ENCODE peak calls at places on chromosome 3, in nine cellular contexts. One of them, this sample, is unnamed.

GRCh38 chr3:47313341-47314055 is 30.8 kb downstream of the KLHL18 start:
- DNase-seq in LoVo: no peak
- DNase-seq in KG1: no peak
- DNase-seq in NCI-H460: no peak
- DNase-seq in hypothalamus: no peak
- DNase-seq in T-cell: no peak
- DNase-seq in CD4-positive, alpha-beta T cell: no peak
- DNase-seq in pons: no peak
- DNase-seq in HFF-Myc: no peak
- DNase-seq in this sample: no peak

GRCh38 chr3:11288786-11289637 is 16.8 kb downstream of the ATG7 start:
- DNase-seq in CD4-positive, alpha-beta T cell: no peak
- DNase-seq in hypothalamus: no peak
- DNase-seq in T-cell: peak
- DNase-seq in NCI-H460: peak
- DNase-seq in pons: peak
- DNase-seq in KG1: peak
- DNase-seq in LoVo: no peak
- DNase-seq in HFF-Myc: peak
- DNase-seq in this sample: no peak

GRCh38 chr3:120182613-120183524 is 88.6 kb upstream of the GSK3B start:
- DNase-seq in T-cell: no peak
- DNase-seq in NCI-H460: no peak
- DNase-seq in KG1: no peak
- DNase-seq in hypothalamus: no peak
- DNase-seq in LoVo: peak
- DNase-seq in HFF-Myc: no peak
- DNase-seq in pons: no peak
- DNase-seq in CD4-positive, alpha-beta T cell: no peak
- DNase-seq in this sample: peak

GRCh38 chr3:85837402-85837801 is 878.6 kb downstream of the CADM2 start:
- DNase-seq in NCI-H460: no peak
- DNase-seq in HFF-Myc: no peak
- DNase-seq in T-cell: no peak
- DNase-seq in pons: no peak
- DNase-seq in KG1: no peak
- DNase-seq in hypothalamus: no peak
- DNase-seq in CD4-positive, alpha-beta T cell: no peak
- DNase-seq in LoVo: no peak
- DNase-seq in this sample: no peak

GRCh38 chr3:117853923-117854322 is 1144.3 kb downstream of the TUSC7 start:
- DNase-seq in T-cell: no peak
- DNase-seq in KG1: no peak
- DNase-seq in pons: no peak
- DNase-seq in hypothalamus: no peak
- DNase-seq in NCI-H460: peak
- DNase-seq in CD4-positive, alpha-beta T cell: no peak
- DNase-seq in LoVo: no peak
- DNase-seq in HFF-Myc: peak
- DNase-seq in this sample: peak

GRCh38 chr3:8739757-8740508 is 6.3 kb downstream of the CAV3 start:
- DNase-seq in NCI-H460: no peak
- DNase-seq in pons: no peak
- DNase-seq in T-cell: no peak
- DNase-seq in HFF-Myc: peak
- DNase-seq in KG1: no peak
- DNase-seq in LoVo: peak
- DNase-seq in hypothalamus: no peak
- DNase-seq in CD4-positive, alpha-beta T cell: no peak
- DNase-seq in this sample: no peak

GRCh38 chr3:196611761-196612483 is 27.6 kb upstream of the NRROS start:
- DNase-seq in T-cell: no peak
- DNase-seq in NCI-H460: no peak
- DNase-seq in pons: no peak
- DNase-seq in KG1: peak
- DNase-seq in CD4-positive, alpha-beta T cell: no peak
- DNase-seq in LoVo: no peak
- DNase-seq in hypothalamus: no peak
- DNase-seq in HFF-Myc: no peak
- DNase-seq in this sample: no peak

GRCh38 chr3:155184027-155184426 is 103.9 kb downstream of the MME start:
- DNase-seq in KG1: no peak
- DNase-seq in LoVo: no peak
- DNase-seq in pons: no peak
- DNase-seq in hypothalamus: no peak
- DNase-seq in T-cell: no peak
- DNase-seq in CD4-positive, alpha-beta T cell: no peak
- DNase-seq in NCI-H460: no peak
- DNase-seq in HFF-Myc: no peak
- DNase-seq in this sample: no peak

GRCh38 chr3:124859025-124859424 is 28.1 kb downstream of the ITGB5 start:
- DNase-seq in hypothalamus: no peak
- DNase-seq in LoVo: no peak
- DNase-seq in HFF-Myc: no peak
- DNase-seq in KG1: no peak
- DNase-seq in CD4-positive, alpha-beta T cell: no peak
- DNase-seq in T-cell: no peak
- DNase-seq in NCI-H460: no peak
- DNase-seq in pons: no peak
- DNase-seq in this sample: no peak

GRCh38 chr3:128878556-128879124 is 780 bp upstream of the ACAD9 start:
- DNase-seq in LoVo: peak
- DNase-seq in NCI-H460: no peak
- DNase-seq in hypothalamus: no peak
- DNase-seq in CD4-positive, alpha-beta T cell: no peak
- DNase-seq in pons: no peak
- DNase-seq in T-cell: peak
- DNase-seq in KG1: peak
- DNase-seq in HFF-Myc: no peak
- DNase-seq in this sample: no peak

GRCh38 chr3:159273608-159274007 is 471.8 kb downstream of the MFSD1 start:
- DNase-seq in NCI-H460: peak
- DNase-seq in pons: no peak
- DNase-seq in LoVo: peak
- DNase-seq in CD4-positive, alpha-beta T cell: no peak
- DNase-seq in hypothalamus: no peak
- DNase-seq in HFF-Myc: peak
- DNase-seq in T-cell: no peak
- DNase-seq in KG1: peak
- DNase-seq in this sample: no peak

GRCh38 chr3:133937756-133938601 is 42.3 kb upstream of the RAB6B start:
- DNase-seq in CD4-positive, alpha-beta T cell: no peak
- DNase-seq in KG1: no peak
- DNase-seq in LoVo: no peak
- DNase-seq in pons: no peak
- DNase-seq in HFF-Myc: peak
- DNase-seq in hypothalamus: no peak
- DNase-seq in NCI-H460: no peak
- DNase-seq in T-cell: no peak
- DNase-seq in this sample: no peak

GRCh38 chr3:146404451-146404850 is 64.9 kb downstream of the PLSCR2 start:
- DNase-seq in NCI-H460: no peak
- DNase-seq in LoVo: no peak
- DNase-seq in KG1: no peak
- DNase-seq in CD4-positive, alpha-beta T cell: no peak
- DNase-seq in hypothalamus: no peak
- DNase-seq in pons: no peak
- DNase-seq in T-cell: no peak
- DNase-seq in HFF-Myc: no peak
- DNase-seq in this sample: no peak

GRCh38 chr3:60746690-60747416 is 504.4 kb downstream of the FHIT start:
- DNase-seq in hypothalamus: no peak
- DNase-seq in NCI-H460: no peak
- DNase-seq in LoVo: no peak
- DNase-seq in KG1: no peak
- DNase-seq in CD4-positive, alpha-beta T cell: no peak
- DNase-seq in T-cell: no peak
- DNase-seq in pons: no peak
- DNase-seq in HFF-Myc: no peak
- DNase-seq in this sample: no peak

GRCh38 chr3:97658670-97659285 is 105.8 kb upstream of the ARL6 start:
- DNase-seq in T-cell: no peak
- DNase-seq in hypothalamus: no peak
- DNase-seq in pons: peak
- DNase-seq in CD4-positive, alpha-beta T cell: no peak
- DNase-seq in LoVo: peak
- DNase-seq in NCI-H460: peak
- DNase-seq in HFF-Myc: peak
- DNase-seq in KG1: peak
- DNase-seq in this sample: peak

GRCh38 chr3:8341853-8342252 is 159.8 kb upstream of the LMCD1 start:
- DNase-seq in NCI-H460: no peak
- DNase-seq in pons: no peak
- DNase-seq in CD4-positive, alpha-beta T cell: no peak
- DNase-seq in hypothalamus: no peak
- DNase-seq in LoVo: no peak
- DNase-seq in HFF-Myc: no peak
- DNase-seq in T-cell: no peak
- DNase-seq in KG1: no peak
- DNase-seq in this sample: no peak

GRCh38 chr3:139588450-139588849 is 48.9 kb upstream of the RBP1 start:
- DNase-seq in LoVo: no peak
- DNase-seq in CD4-positive, alpha-beta T cell: no peak
- DNase-seq in pons: no peak
- DNase-seq in NCI-H460: no peak
- DNase-seq in hypothalamus: no peak
- DNase-seq in T-cell: no peak
- DNase-seq in HFF-Myc: no peak
- DNase-seq in KG1: no peak
- DNase-seq in this sample: peak

GRCh38 chr3:117059054-117059989 is 349.7 kb downstream of the TUSC7 start:
- DNase-seq in KG1: no peak
- DNase-seq in CD4-positive, alpha-beta T cell: no peak
- DNase-seq in T-cell: no peak
- DNase-seq in NCI-H460: peak
- DNase-seq in pons: peak
- DNase-seq in hypothalamus: no peak
- DNase-seq in LoVo: peak
- DNase-seq in HFF-Myc: no peak
- DNase-seq in this sample: peak

GRCh38 chr3:40623567-40623966 is 98.8 kb downstream of the ZNF621 start:
- DNase-seq in HFF-Myc: no peak
- DNase-seq in LoVo: peak
- DNase-seq in CD4-positive, alpha-beta T cell: no peak
- DNase-seq in NCI-H460: no peak
- DNase-seq in pons: no peak
- DNase-seq in T-cell: peak
- DNase-seq in hypothalamus: no peak
- DNase-seq in KG1: peak
- DNase-seq in this sample: no peak

GRCh38 chr3:42387802-42388651 is 22.4 kb downstream of the LYZL4 start:
- DNase-seq in pons: no peak
- DNase-seq in hypothalamus: no peak
- DNase-seq in CD4-positive, alpha-beta T cell: peak
- DNase-seq in KG1: no peak
- DNase-seq in T-cell: peak
- DNase-seq in LoVo: peak
- DNase-seq in HFF-Myc: no peak
- DNase-seq in NCI-H460: no peak
- DNase-seq in this sample: no peak

GRCh38 chr3:149579838-149580542 is 77.8 kb downstream of the WWTR1 start:
- DNase-seq in CD4-positive, alpha-beta T cell: no peak
- DNase-seq in KG1: no peak
- DNase-seq in pons: no peak
- DNase-seq in HFF-Myc: no peak
- DNase-seq in hypothalamus: no peak
- DNase-seq in T-cell: no peak
- DNase-seq in NCI-H460: no peak
- DNase-seq in LoVo: no peak
- DNase-seq in this sample: no peak

GRCh38 chr3:146117406-146118285 is 43.3 kb downstream of the PLOD2 start:
- DNase-seq in CD4-positive, alpha-beta T cell: no peak
- DNase-seq in hypothalamus: no peak
- DNase-seq in pons: no peak
- DNase-seq in LoVo: no peak
- DNase-seq in T-cell: no peak
- DNase-seq in NCI-H460: no peak
- DNase-seq in HFF-Myc: peak
- DNase-seq in KG1: no peak
- DNase-seq in this sample: no peak

GRCh38 chr3:52769786-52770445 is 824 bp downstream of the NEK4 start:
- DNase-seq in HFF-Myc: no peak
- DNase-seq in hypothalamus: no peak
- DNase-seq in KG1: no peak
- DNase-seq in LoVo: no peak
- DNase-seq in T-cell: no peak
- DNase-seq in NCI-H460: no peak
- DNase-seq in pons: no peak
- DNase-seq in CD4-positive, alpha-beta T cell: no peak
- DNase-seq in this sample: no peak

GRCh38 chr3:187040637-187041361 is 98.5 kb downstream of the RPL39L start:
- DNase-seq in KG1: no peak
- DNase-seq in T-cell: no peak
- DNase-seq in NCI-H460: peak
- DNase-seq in LoVo: no peak
- DNase-seq in HFF-Myc: peak
- DNase-seq in pons: no peak
- DNase-seq in CD4-positive, alpha-beta T cell: no peak
- DNase-seq in hypothalamus: no peak
- DNase-seq in this sample: no peak

GRCh38 chr3:98556164-98557130 is 24.7 kb downstream of the GPR15 start:
- DNase-seq in T-cell: no peak
- DNase-seq in CD4-positive, alpha-beta T cell: peak
- DNase-seq in KG1: peak
- DNase-seq in LoVo: no peak
- DNase-seq in NCI-H460: no peak
- DNase-seq in hypothalamus: no peak
- DNase-seq in HFF-Myc: no peak
- DNase-seq in pons: no peak
- DNase-seq in this sample: no peak

GRCh38 chr3:129560931-129561594 is 18.1 kb downstream of the H1-8 start:
- DNase-seq in hypothalamus: peak
- DNase-seq in KG1: no peak
- DNase-seq in LoVo: no peak
- DNase-seq in NCI-H460: no peak
- DNase-seq in CD4-positive, alpha-beta T cell: no peak
- DNase-seq in pons: peak
- DNase-seq in T-cell: no peak
- DNase-seq in HFF-Myc: no peak
- DNase-seq in this sample: no peak

GRCh38 chr3:139770577-139770976 is 92.8 kb upstream of the NMNAT3 start:
- DNase-seq in hypothalamus: no peak
- DNase-seq in KG1: no peak
- DNase-seq in CD4-positive, alpha-beta T cell: no peak
- DNase-seq in HFF-Myc: no peak
- DNase-seq in pons: no peak
- DNase-seq in T-cell: no peak
- DNase-seq in LoVo: no peak
- DNase-seq in NCI-H460: no peak
- DNase-seq in this sample: no peak

GRCh38 chr3:171190668-171191067 is 164.1 kb upstream of the SLC2A2 start:
- DNase-seq in T-cell: no peak
- DNase-seq in KG1: no peak
- DNase-seq in hypothalamus: no peak
- DNase-seq in LoVo: no peak
- DNase-seq in CD4-positive, alpha-beta T cell: no peak
- DNase-seq in pons: no peak
- DNase-seq in HFF-Myc: no peak
- DNase-seq in NCI-H460: no peak
- DNase-seq in this sample: no peak

GRCh38 chr3:29906906-29907305 is 626.0 kb downstream of the RBMS3 start:
- DNase-seq in CD4-positive, alpha-beta T cell: no peak
- DNase-seq in HFF-Myc: no peak
- DNase-seq in T-cell: no peak
- DNase-seq in NCI-H460: no peak
- DNase-seq in hypothalamus: no peak
- DNase-seq in LoVo: no peak
- DNase-seq in pons: no peak
- DNase-seq in KG1: no peak
- DNase-seq in this sample: no peak

GRCh38 chr3:11989383-11990050 is 14.7 kb upstream of the SYN2 start:
- DNase-seq in hypothalamus: no peak
- DNase-seq in LoVo: no peak
- DNase-seq in CD4-positive, alpha-beta T cell: no peak
- DNase-seq in HFF-Myc: no peak
- DNase-seq in T-cell: no peak
- DNase-seq in pons: no peak
- DNase-seq in NCI-H460: no peak
- DNase-seq in KG1: no peak
- DNase-seq in this sample: no peak

GRCh38 chr3:27467545-27467944 is 16.6 kb downstream of the SLC4A7 start:
- DNase-seq in T-cell: no peak
- DNase-seq in LoVo: no peak
- DNase-seq in pons: peak
- DNase-seq in KG1: peak
- DNase-seq in CD4-positive, alpha-beta T cell: no peak
- DNase-seq in hypothalamus: no peak
- DNase-seq in HFF-Myc: peak
- DNase-seq in NCI-H460: peak
- DNase-seq in this sample: no peak

This sample was measured in NCI-H1105.